ENCODE peak calls at places on chromosomes 16 and 17, in eight cellular contexts. One of them, this sample, is unnamed.

GRCh38 chr16:22977294-22977697 is 163.3 kb downstream of the HS3ST2 start:
- DNase-seq in GM03348: peak
- DNase-seq in Daoy: no peak
- DNase-seq in SK-N-SH: no peak
- DNase-seq in posterior cingulate gyrus: no peak
- DNase-seq in bronchial epithelial cell: peak
- DNase-seq in activated naive CD8-positive, alpha-beta T cell treated with anti-CD3 and anti-CD28 coated beads, Interleukin-2, amount 50 U/mL, for 24 hours: no peak
- DNase-seq in stimulated activated CD8-positive, alpha-beta memory T cell treated with anti-CD3 and anti-CD28 coated beads, Interleukin-7, amount 100 ng/mL, for 1 hour: no peak
- DNase-seq in this sample: peak

GRCh38 chr16:67181346-67181745 is 2.4 kb downstream of the MATCAP1 start:
- DNase-seq in GM03348: peak
- DNase-seq in Daoy: peak
- DNase-seq in SK-N-SH: no peak
- DNase-seq in posterior cingulate gyrus: no peak
- DNase-seq in bronchial epithelial cell: peak
- DNase-seq in activated naive CD8-positive, alpha-beta T cell treated with anti-CD3 and anti-CD28 coated beads, Interleukin-2, amount 50 U/mL, for 24 hours: no peak
- DNase-seq in stimulated activated CD8-positive, alpha-beta memory T cell treated with anti-CD3 and anti-CD28 coated beads, Interleukin-7, amount 100 ng/mL, for 1 hour: no peak
- DNase-seq in this sample: no peak

GRCh38 chr17:303161-303560 is 49.4 kb downstream of the RPH3AL start:
- DNase-seq in GM03348: no peak
- DNase-seq in Daoy: no peak
- DNase-seq in SK-N-SH: no peak
- DNase-seq in posterior cingulate gyrus: no peak
- DNase-seq in bronchial epithelial cell: no peak
- DNase-seq in activated naive CD8-positive, alpha-beta T cell treated with anti-CD3 and anti-CD28 coated beads, Interleukin-2, amount 50 U/mL, for 24 hours: no peak
- DNase-seq in stimulated activated CD8-positive, alpha-beta memory T cell treated with anti-CD3 and anti-CD28 coated beads, Interleukin-7, amount 100 ng/mL, for 1 hour: no peak
- DNase-seq in this sample: peak

GRCh38 chr17:511833-512251 is 159.2 kb upstream of the RPH3AL start:
- DNase-seq in GM03348: peak
- DNase-seq in Daoy: peak
- DNase-seq in SK-N-SH: no peak
- DNase-seq in posterior cingulate gyrus: peak
- DNase-seq in bronchial epithelial cell: peak
- DNase-seq in activated naive CD8-positive, alpha-beta T cell treated with anti-CD3 and anti-CD28 coated beads, Interleukin-2, amount 50 U/mL, for 24 hours: no peak
- DNase-seq in stimulated activated CD8-positive, alpha-beta memory T cell treated with anti-CD3 and anti-CD28 coated beads, Interleukin-7, amount 100 ng/mL, for 1 hour: no peak
- DNase-seq in this sample: no peak

GRCh38 chr17:29394761-29395160 is 4.6 kb downstream of the TAOK1 start:
- DNase-seq in GM03348: no peak
- DNase-seq in Daoy: no peak
- DNase-seq in SK-N-SH: no peak
- DNase-seq in posterior cingulate gyrus: no peak
- DNase-seq in bronchial epithelial cell: no peak
- DNase-seq in activated naive CD8-positive, alpha-beta T cell treated with anti-CD3 and anti-CD28 coated beads, Interleukin-2, amount 50 U/mL, for 24 hours: no peak
- DNase-seq in stimulated activated CD8-positive, alpha-beta memory T cell treated with anti-CD3 and anti-CD28 coated beads, Interleukin-7, amount 100 ng/mL, for 1 hour: no peak
- DNase-seq in this sample: no peak

GRCh38 chr17:43878260-43879082 is 28.9 kb downstream of the MPP2 start:
- DNase-seq in GM03348: peak
- DNase-seq in Daoy: peak
- DNase-seq in SK-N-SH: peak
- DNase-seq in posterior cingulate gyrus: peak
- DNase-seq in bronchial epithelial cell: peak
- DNase-seq in activated naive CD8-positive, alpha-beta T cell treated with anti-CD3 and anti-CD28 coated beads, Interleukin-2, amount 50 U/mL, for 24 hours: peak
- DNase-seq in stimulated activated CD8-positive, alpha-beta memory T cell treated with anti-CD3 and anti-CD28 coated beads, Interleukin-7, amount 100 ng/mL, for 1 hour: peak
- DNase-seq in this sample: peak

GRCh38 chr17:740240-741055 is 8.1 kb downstream of the TLCD3A start:
- DNase-seq in GM03348: no peak
- DNase-seq in Daoy: no peak
- DNase-seq in SK-N-SH: no peak
- DNase-seq in posterior cingulate gyrus: no peak
- DNase-seq in bronchial epithelial cell: no peak
- DNase-seq in activated naive CD8-positive, alpha-beta T cell treated with anti-CD3 and anti-CD28 coated beads, Interleukin-2, amount 50 U/mL, for 24 hours: peak
- DNase-seq in stimulated activated CD8-positive, alpha-beta memory T cell treated with anti-CD3 and anti-CD28 coated beads, Interleukin-7, amount 100 ng/mL, for 1 hour: no peak
- DNase-seq in this sample: no peak

GRCh38 chr16:12420661-12421209 is 383.0 kb downstream of the CPPED1 start:
- DNase-seq in GM03348: no peak
- DNase-seq in Daoy: peak
- DNase-seq in SK-N-SH: no peak
- DNase-seq in posterior cingulate gyrus: no peak
- DNase-seq in bronchial epithelial cell: peak
- DNase-seq in activated naive CD8-positive, alpha-beta T cell treated with anti-CD3 and anti-CD28 coated beads, Interleukin-2, amount 50 U/mL, for 24 hours: no peak
- DNase-seq in stimulated activated CD8-positive, alpha-beta memory T cell treated with anti-CD3 and anti-CD28 coated beads, Interleukin-7, amount 100 ng/mL, for 1 hour: no peak
- DNase-seq in this sample: no peak

GRCh38 chr16:15601212-15601879 is 41.6 kb downstream of the MARF1 start:
- DNase-seq in GM03348: no peak
- DNase-seq in Daoy: no peak
- DNase-seq in SK-N-SH: no peak
- DNase-seq in posterior cingulate gyrus: no peak
- DNase-seq in bronchial epithelial cell: no peak
- DNase-seq in activated naive CD8-positive, alpha-beta T cell treated with anti-CD3 and anti-CD28 coated beads, Interleukin-2, amount 50 U/mL, for 24 hours: no peak
- DNase-seq in stimulated activated CD8-positive, alpha-beta memory T cell treated with anti-CD3 and anti-CD28 coated beads, Interleukin-7, amount 100 ng/mL, for 1 hour: no peak
- DNase-seq in this sample: no peak

GRCh38 chr17:16933317-16934132 is 38.4 kb downstream of the TNFRSF13B start:
- DNase-seq in GM03348: no peak
- DNase-seq in Daoy: no peak
- DNase-seq in SK-N-SH: no peak
- DNase-seq in posterior cingulate gyrus: no peak
- DNase-seq in bronchial epithelial cell: no peak
- DNase-seq in activated naive CD8-positive, alpha-beta T cell treated with anti-CD3 and anti-CD28 coated beads, Interleukin-2, amount 50 U/mL, for 24 hours: no peak
- DNase-seq in stimulated activated CD8-positive, alpha-beta memory T cell treated with anti-CD3 and anti-CD28 coated beads, Interleukin-7, amount 100 ng/mL, for 1 hour: no peak
- DNase-seq in this sample: no peak

GRCh38 chr16:89123001-89123830 is 29.6 kb downstream of the ACSF3 start:
- DNase-seq in GM03348: no peak
- DNase-seq in Daoy: no peak
- DNase-seq in SK-N-SH: no peak
- DNase-seq in posterior cingulate gyrus: no peak
- DNase-seq in bronchial epithelial cell: peak
- DNase-seq in activated naive CD8-positive, alpha-beta T cell treated with anti-CD3 and anti-CD28 coated beads, Interleukin-2, amount 50 U/mL, for 24 hours: no peak
- DNase-seq in stimulated activated CD8-positive, alpha-beta memory T cell treated with anti-CD3 and anti-CD28 coated beads, Interleukin-7, amount 100 ng/mL, for 1 hour: no peak
- DNase-seq in this sample: peak

GRCh38 chr16:69378036-69378435 is 7.8 kb downstream of the TERF2 start:
- DNase-seq in GM03348: no peak
- DNase-seq in Daoy: no peak
- DNase-seq in SK-N-SH: no peak
- DNase-seq in posterior cingulate gyrus: no peak
- DNase-seq in bronchial epithelial cell: no peak
- DNase-seq in activated naive CD8-positive, alpha-beta T cell treated with anti-CD3 and anti-CD28 coated beads, Interleukin-2, amount 50 U/mL, for 24 hours: no peak
- DNase-seq in stimulated activated CD8-positive, alpha-beta memory T cell treated with anti-CD3 and anti-CD28 coated beads, Interleukin-7, amount 100 ng/mL, for 1 hour: no peak
- DNase-seq in this sample: no peak

GRCh38 chr17:73340093-73340596 is 28.3 kb upstream of the CDC42EP4 start:
- DNase-seq in GM03348: peak
- DNase-seq in Daoy: peak
- DNase-seq in SK-N-SH: no peak
- DNase-seq in posterior cingulate gyrus: no peak
- DNase-seq in bronchial epithelial cell: peak
- DNase-seq in activated naive CD8-positive, alpha-beta T cell treated with anti-CD3 and anti-CD28 coated beads, Interleukin-2, amount 50 U/mL, for 24 hours: no peak
- DNase-seq in stimulated activated CD8-positive, alpha-beta memory T cell treated with anti-CD3 and anti-CD28 coated beads, Interleukin-7, amount 100 ng/mL, for 1 hour: no peak
- DNase-seq in this sample: peak

GRCh38 chr16:87317766-87318121 is 552 bp upstream of the C16orf95 start:
- DNase-seq in GM03348: peak
- DNase-seq in Daoy: peak
- DNase-seq in SK-N-SH: peak
- DNase-seq in posterior cingulate gyrus: peak
- DNase-seq in bronchial epithelial cell: peak
- DNase-seq in activated naive CD8-positive, alpha-beta T cell treated with anti-CD3 and anti-CD28 coated beads, Interleukin-2, amount 50 U/mL, for 24 hours: peak
- DNase-seq in stimulated activated CD8-positive, alpha-beta memory T cell treated with anti-CD3 and anti-CD28 coated beads, Interleukin-7, amount 100 ng/mL, for 1 hour: no peak
- DNase-seq in this sample: no peak

GRCh38 chr17:73500414-73500999 is 143.7 kb downstream of the SDK2 start:
- DNase-seq in GM03348: no peak
- DNase-seq in Daoy: no peak
- DNase-seq in SK-N-SH: no peak
- DNase-seq in posterior cingulate gyrus: no peak
- DNase-seq in bronchial epithelial cell: no peak
- DNase-seq in activated naive CD8-positive, alpha-beta T cell treated with anti-CD3 and anti-CD28 coated beads, Interleukin-2, amount 50 U/mL, for 24 hours: no peak
- DNase-seq in stimulated activated CD8-positive, alpha-beta memory T cell treated with anti-CD3 and anti-CD28 coated beads, Interleukin-7, amount 100 ng/mL, for 1 hour: no peak
- DNase-seq in this sample: no peak

GRCh38 chr17:49148171-49148570 is 15.6 kb downstream of the B4GALNT2 start:
- DNase-seq in GM03348: no peak
- DNase-seq in Daoy: peak
- DNase-seq in SK-N-SH: no peak
- DNase-seq in posterior cingulate gyrus: no peak
- DNase-seq in bronchial epithelial cell: no peak
- DNase-seq in activated naive CD8-positive, alpha-beta T cell treated with anti-CD3 and anti-CD28 coated beads, Interleukin-2, amount 50 U/mL, for 24 hours: no peak
- DNase-seq in stimulated activated CD8-positive, alpha-beta memory T cell treated with anti-CD3 and anti-CD28 coated beads, Interleukin-7, amount 100 ng/mL, for 1 hour: no peak
- DNase-seq in this sample: no peak

GRCh38 chr17:57696050-57696449 is 49.0 kb downstream of the CCDC182 start:
- DNase-seq in GM03348: no peak
- DNase-seq in Daoy: no peak
- DNase-seq in SK-N-SH: no peak
- DNase-seq in posterior cingulate gyrus: no peak
- DNase-seq in bronchial epithelial cell: no peak
- DNase-seq in activated naive CD8-positive, alpha-beta T cell treated with anti-CD3 and anti-CD28 coated beads, Interleukin-2, amount 50 U/mL, for 24 hours: no peak
- DNase-seq in stimulated activated CD8-positive, alpha-beta memory T cell treated with anti-CD3 and anti-CD28 coated beads, Interleukin-7, amount 100 ng/mL, for 1 hour: no peak
- DNase-seq in this sample: no peak

GRCh38 chr17:2899911-2900310 is 103.7 kb downstream of the RAP1GAP2 start:
- DNase-seq in GM03348: no peak
- DNase-seq in Daoy: no peak
- DNase-seq in SK-N-SH: no peak
- DNase-seq in posterior cingulate gyrus: peak
- DNase-seq in bronchial epithelial cell: no peak
- DNase-seq in activated naive CD8-positive, alpha-beta T cell treated with anti-CD3 and anti-CD28 coated beads, Interleukin-2, amount 50 U/mL, for 24 hours: no peak
- DNase-seq in stimulated activated CD8-positive, alpha-beta memory T cell treated with anti-CD3 and anti-CD28 coated beads, Interleukin-7, amount 100 ng/mL, for 1 hour: no peak
- DNase-seq in this sample: no peak

GRCh38 chr16:8880839-8881510 is 1.2 kb upstream of the LITAFD start:
- DNase-seq in GM03348: no peak
- DNase-seq in Daoy: no peak
- DNase-seq in SK-N-SH: no peak
- DNase-seq in posterior cingulate gyrus: no peak
- DNase-seq in bronchial epithelial cell: no peak
- DNase-seq in activated naive CD8-positive, alpha-beta T cell treated with anti-CD3 and anti-CD28 coated beads, Interleukin-2, amount 50 U/mL, for 24 hours: no peak
- DNase-seq in stimulated activated CD8-positive, alpha-beta memory T cell treated with anti-CD3 and anti-CD28 coated beads, Interleukin-7, amount 100 ng/mL, for 1 hour: no peak
- DNase-seq in this sample: no peak

GRCh38 chr17:50268632-50269287 is 5.5 kb upstream of the TMEM92 start:
- DNase-seq in GM03348: no peak
- DNase-seq in Daoy: no peak
- DNase-seq in SK-N-SH: no peak
- DNase-seq in posterior cingulate gyrus: no peak
- DNase-seq in bronchial epithelial cell: no peak
- DNase-seq in activated naive CD8-positive, alpha-beta T cell treated with anti-CD3 and anti-CD28 coated beads, Interleukin-2, amount 50 U/mL, for 24 hours: no peak
- DNase-seq in stimulated activated CD8-positive, alpha-beta memory T cell treated with anti-CD3 and anti-CD28 coated beads, Interleukin-7, amount 100 ng/mL, for 1 hour: no peak
- DNase-seq in this sample: no peak

This sample was measured in Caki2.